ENCODE peak calls at places on chromosomes 6 and 20, in seven cellular contexts. One of them, this sample, is unnamed.

GRCh38 chr6:32583527-32583898 is 6.1 kb downstream of the HLA-DRB1 start:
- DNase-seq in heart left ventricle: no peak
- DNase-seq in tibial artery: no peak
- DNase-seq in adrenal gland: no peak
- DNase-seq in neuronal stem cell: no peak
- DNase-seq in right lobe of liver: no peak
- DNase-seq in uterus: no peak
- DNase-seq in this sample: no peak

GRCh38 chr20:7974785-7975435 is 34.7 kb upstream of the HAO1 start:
- DNase-seq in heart left ventricle: no peak
- DNase-seq in tibial artery: no peak
- DNase-seq in adrenal gland: no peak
- DNase-seq in neuronal stem cell: no peak
- DNase-seq in right lobe of liver: peak; percentile 64
- DNase-seq in uterus: no peak
- DNase-seq in this sample: no peak

GRCh38 chr6:52516943-52517342 is 59.9 kb downstream of the TRAM2 start:
- DNase-seq in heart left ventricle: no peak
- DNase-seq in tibial artery: no peak
- DNase-seq in adrenal gland: no peak
- DNase-seq in neuronal stem cell: no peak
- DNase-seq in right lobe of liver: no peak
- DNase-seq in uterus: no peak
- DNase-seq in this sample: no peak

GRCh38 chr6:53032853-53033252 is 32.4 kb upstream of the FBXO9 start:
- DNase-seq in heart left ventricle: no peak
- DNase-seq in tibial artery: no peak
- DNase-seq in adrenal gland: no peak
- DNase-seq in neuronal stem cell: no peak
- DNase-seq in right lobe of liver: no peak
- DNase-seq in uterus: no peak
- DNase-seq in this sample: no peak

GRCh38 chr20:11178946-11179654 is 505.3 kb upstream of the JAG1 start:
- DNase-seq in heart left ventricle: no peak
- DNase-seq in tibial artery: no peak
- DNase-seq in adrenal gland: no peak
- DNase-seq in neuronal stem cell: peak; percentile 23
- DNase-seq in right lobe of liver: no peak
- DNase-seq in uterus: no peak
- DNase-seq in this sample: no peak

GRCh38 chr6:133892444-133893323 is 3.8 kb downstream of the TCF21 start:
- DNase-seq in heart left ventricle: no peak
- DNase-seq in tibial artery: no peak
- DNase-seq in adrenal gland: no peak
- DNase-seq in neuronal stem cell: no peak
- DNase-seq in right lobe of liver: no peak
- DNase-seq in uterus: no peak
- DNase-seq in this sample: no peak

GRCh38 chr20:9079038-9079731 is 10.3 kb downstream of the PLCB4 start:
- DNase-seq in heart left ventricle: no peak
- DNase-seq in tibial artery: no peak
- DNase-seq in adrenal gland: no peak
- DNase-seq in neuronal stem cell: no peak
- DNase-seq in right lobe of liver: no peak
- DNase-seq in uterus: no peak
- DNase-seq in this sample: no peak

GRCh38 chr6:107523054-107523791 is 33.3 kb downstream of the SOBP start:
- DNase-seq in heart left ventricle: no peak
- DNase-seq in tibial artery: no peak
- DNase-seq in adrenal gland: no peak
- DNase-seq in neuronal stem cell: no peak
- DNase-seq in right lobe of liver: no peak
- DNase-seq in uterus: no peak
- DNase-seq in this sample: no peak

GRCh38 chr20:21941941-21942805 is 236.7 kb downstream of the PAX1 start:
- DNase-seq in heart left ventricle: no peak
- DNase-seq in tibial artery: no peak
- DNase-seq in adrenal gland: no peak
- DNase-seq in neuronal stem cell: no peak
- DNase-seq in right lobe of liver: no peak
- DNase-seq in uterus: peak; percentile 19
- DNase-seq in this sample: no peak

GRCh38 chr20:33477386-33478234 is 12.3 kb upstream of the CBFA2T2 start:
- DNase-seq in heart left ventricle: no peak
- DNase-seq in tibial artery: no peak
- DNase-seq in adrenal gland: no peak
- DNase-seq in neuronal stem cell: no peak
- DNase-seq in right lobe of liver: no peak
- DNase-seq in uterus: no peak
- DNase-seq in this sample: peak; percentile 70

GRCh38 chr6:161246725-161247124 is 27.1 kb downstream of the AGPAT4 start:
- DNase-seq in heart left ventricle: no peak
- DNase-seq in tibial artery: no peak
- DNase-seq in adrenal gland: no peak
- DNase-seq in neuronal stem cell: no peak
- DNase-seq in right lobe of liver: no peak
- DNase-seq in uterus: no peak
- DNase-seq in this sample: no peak

GRCh38 chr20:38094373-38094775 is 60.8 kb downstream of the RPRD1B start:
- DNase-seq in heart left ventricle: peak; percentile 72
- DNase-seq in tibial artery: peak; percentile 72
- DNase-seq in adrenal gland: peak; percentile 81
- DNase-seq in neuronal stem cell: no peak
- DNase-seq in right lobe of liver: no peak
- DNase-seq in uterus: no peak
- DNase-seq in this sample: no peak

GRCh38 chr20:35012227-35013069 is 56.8 kb downstream of the MYH7B start:
- DNase-seq in heart left ventricle: no peak
- DNase-seq in tibial artery: no peak
- DNase-seq in adrenal gland: no peak
- DNase-seq in neuronal stem cell: no peak
- DNase-seq in right lobe of liver: peak; percentile 51
- DNase-seq in uterus: peak; percentile 58
- DNase-seq in this sample: peak; percentile 18

GRCh38 chr6:65450451-65450850 is 256.6 kb downstream of the EYS start:
- DNase-seq in heart left ventricle: no peak
- DNase-seq in tibial artery: no peak
- DNase-seq in adrenal gland: no peak
- DNase-seq in neuronal stem cell: no peak
- DNase-seq in right lobe of liver: no peak
- DNase-seq in uterus: no peak
- DNase-seq in this sample: no peak

GRCh38 chr20:46368902-46369268 is 37.5 kb downstream of the ELMO2 start:
- DNase-seq in heart left ventricle: no peak
- DNase-seq in tibial artery: no peak
- DNase-seq in adrenal gland: no peak
- DNase-seq in neuronal stem cell: no peak
- DNase-seq in right lobe of liver: no peak
- DNase-seq in uterus: no peak
- DNase-seq in this sample: no peak

GRCh38 chr6:87929843-87930288 is 117.8 kb upstream of the SPACA1 start:
- DNase-seq in heart left ventricle: peak; percentile 77
- DNase-seq in tibial artery: peak; percentile 92
- DNase-seq in adrenal gland: peak; percentile 84
- DNase-seq in neuronal stem cell: peak; percentile 77
- DNase-seq in right lobe of liver: peak; percentile 83
- DNase-seq in uterus: peak; percentile 74
- DNase-seq in this sample: peak; percentile 93

GRCh38 chr6:105372862-105373182 is 30.1 kb downstream of the PREP start:
- DNase-seq in heart left ventricle: no peak
- DNase-seq in tibial artery: no peak
- DNase-seq in adrenal gland: no peak
- DNase-seq in neuronal stem cell: no peak
- DNase-seq in right lobe of liver: no peak
- DNase-seq in uterus: no peak
- DNase-seq in this sample: peak; percentile 64

GRCh38 chr20:15555913-15556312 is 1017.3 kb downstream of the KIF16B start:
- DNase-seq in heart left ventricle: no peak
- DNase-seq in tibial artery: no peak
- DNase-seq in adrenal gland: no peak
- DNase-seq in neuronal stem cell: no peak
- DNase-seq in right lobe of liver: no peak
- DNase-seq in uterus: no peak
- DNase-seq in this sample: no peak

GRCh38 chr20:60053125-60053812 is 95.0 kb downstream of the CDH26 start:
- DNase-seq in heart left ventricle: no peak
- DNase-seq in tibial artery: no peak
- DNase-seq in adrenal gland: no peak
- DNase-seq in neuronal stem cell: no peak
- DNase-seq in right lobe of liver: no peak
- DNase-seq in uterus: no peak
- DNase-seq in this sample: no peak

GRCh38 chr6:47571488-47571887 is 93.9 kb downstream of the CD2AP start:
- DNase-seq in heart left ventricle: no peak
- DNase-seq in tibial artery: no peak
- DNase-seq in adrenal gland: no peak
- DNase-seq in neuronal stem cell: no peak
- DNase-seq in right lobe of liver: no peak
- DNase-seq in uterus: no peak
- DNase-seq in this sample: no peak

GRCh38 chr6:18323935-18324707 is 59.8 kb upstream of the DEK start:
- DNase-seq in heart left ventricle: no peak
- DNase-seq in tibial artery: no peak
- DNase-seq in adrenal gland: peak; percentile 12
- DNase-seq in neuronal stem cell: peak; percentile 32
- DNase-seq in right lobe of liver: no peak
- DNase-seq in uterus: no peak
- DNase-seq in this sample: no peak

DNA sequence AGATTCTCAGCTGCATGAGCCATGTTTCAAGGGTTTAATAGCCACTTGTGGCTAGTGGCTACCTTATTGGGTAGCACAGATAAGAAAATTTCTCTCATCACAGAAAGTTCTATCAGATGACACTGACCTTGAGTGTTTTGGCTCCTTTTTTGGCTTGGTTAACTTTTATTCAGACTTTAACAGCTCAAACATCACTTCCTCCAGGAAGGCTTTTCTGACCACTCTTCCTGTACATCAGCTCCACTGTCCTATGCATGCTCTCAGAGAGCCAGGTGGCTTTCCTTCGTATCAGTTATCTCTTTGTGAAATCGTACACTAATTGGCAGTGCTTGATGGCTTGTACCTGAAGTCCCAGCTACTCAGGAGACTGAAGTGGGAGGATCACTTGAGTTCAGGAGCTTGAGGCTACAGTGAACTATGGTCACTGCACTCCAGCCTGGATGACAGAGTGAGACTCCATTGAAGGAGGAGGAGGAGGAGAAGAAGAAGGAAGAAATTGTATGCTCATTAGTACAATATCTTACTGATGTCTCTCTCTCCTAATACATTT is 10.7 kb downstream of the MAFB start:
- DNase-seq in heart left ventricle: no peak
- DNase-seq in tibial artery: no peak
- DNase-seq in adrenal gland: no peak
- DNase-seq in neuronal stem cell: no peak
- DNase-seq in right lobe of liver: no peak
- DNase-seq in uterus: no peak
- DNase-seq in this sample: no peak
- H3K27ac ChIP-seq in heart left ventricle: no peak overlapping the region
- H3K27ac ChIP-seq in tibial artery: no peak overlapping the region
- H3K27ac ChIP-seq in adrenal gland: no peak overlapping the region
- H3K27ac ChIP-seq in neuronal stem cell: no peak overlapping the region
- H3K27ac ChIP-seq in right lobe of liver: no peak overlapping the region
- H3K27ac ChIP-seq in uterus: no peak overlapping the region
- H3K27ac ChIP-seq in this sample: no peak overlapping the region

GRCh38 chr20:3981132-3981452 is 34.3 kb downstream of the RNF24 start:
- DNase-seq in heart left ventricle: no peak
- DNase-seq in tibial artery: no peak
- DNase-seq in adrenal gland: no peak
- DNase-seq in neuronal stem cell: no peak
- DNase-seq in right lobe of liver: no peak
- DNase-seq in uterus: no peak
- DNase-seq in this sample: no peak
- H3K36me3 ChIP-seq in heart left ventricle: no peaks in the 10 kb centered on the region
- H3K36me3 ChIP-seq in tibial artery: no peaks in the 10 kb centered on the region
- H3K36me3 ChIP-seq in adrenal gland: no peaks in the 10 kb centered on the region
- H3K36me3 ChIP-seq in neuronal stem cell: no peaks in the 10 kb centered on the region
- H3K36me3 ChIP-seq in right lobe of liver: no peaks in the 10 kb centered on the region
- H3K36me3 ChIP-seq in uterus: no peaks in the 10 kb centered on the region
- H3K36me3 ChIP-seq in this sample: no peaks in the 10 kb centered on the region

GRCh38 chr6:33875696-33876095 is 71.9 kb upstream of the MLN start:
- DNase-seq in heart left ventricle: no peak
- DNase-seq in tibial artery: no peak
- DNase-seq in adrenal gland: no peak
- DNase-seq in neuronal stem cell: no peak
- DNase-seq in right lobe of liver: no peak
- DNase-seq in uterus: no peak
- DNase-seq in this sample: no peak
- H3K27ac ChIP-seq in heart left ventricle: no peak overlapping the region
- H3K27ac ChIP-seq in tibial artery: no peak overlapping the region
- H3K27ac ChIP-seq in adrenal gland: no peak overlapping the region
- H3K27ac ChIP-seq in neuronal stem cell: no peak overlapping the region
- H3K27ac ChIP-seq in right lobe of liver: no peak overlapping the region
- H3K27ac ChIP-seq in uterus: no peak overlapping the region
- H3K27ac ChIP-seq in this sample: no peak overlapping the region

DNA sequence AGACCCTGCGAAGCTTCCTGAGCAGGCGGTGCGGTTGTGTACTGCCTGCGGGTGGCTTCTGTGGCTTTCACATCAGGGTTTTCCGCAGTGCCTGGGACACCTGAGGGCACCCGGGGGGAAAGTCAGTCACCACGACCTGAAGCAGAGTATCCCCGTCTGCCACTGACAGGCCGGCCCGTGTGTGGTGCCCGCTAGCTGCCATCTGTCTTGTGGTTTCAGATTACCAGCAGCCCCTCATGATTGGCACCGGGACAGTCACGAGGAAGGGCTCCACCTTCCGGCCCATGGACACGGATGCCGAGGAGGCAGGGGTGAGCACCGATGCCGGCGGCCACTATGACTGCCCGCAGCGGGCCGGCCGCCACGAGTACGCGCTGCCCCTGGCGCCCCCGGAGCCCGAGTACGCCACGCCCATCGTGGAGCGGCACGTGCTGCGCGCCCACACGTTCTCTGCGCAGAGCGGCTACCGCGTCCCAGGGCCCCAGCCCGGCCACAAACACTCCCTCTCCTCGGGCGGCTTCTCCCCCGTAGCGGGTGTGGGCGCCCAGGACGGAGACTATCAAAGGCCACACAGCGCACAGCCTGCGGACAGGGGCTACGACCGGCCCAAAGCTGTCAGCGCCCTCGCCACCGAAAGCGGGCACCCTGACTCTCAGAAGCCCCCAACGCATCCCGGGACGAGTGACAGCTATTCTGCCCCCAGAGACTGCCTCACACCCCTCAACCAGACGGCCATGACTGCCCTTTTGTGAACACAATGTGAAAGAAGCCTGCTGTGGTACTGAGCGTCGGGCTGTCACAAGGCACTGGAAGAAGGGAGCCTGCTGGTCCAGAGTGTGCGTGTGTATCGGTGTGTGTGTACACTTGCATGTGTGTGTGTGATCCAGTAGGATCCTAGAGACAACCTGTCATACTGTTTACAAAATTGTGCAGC is 54.4 kb downstream of the GOPC start:
- DNase-seq in heart left ventricle: peak; percentile 72
- DNase-seq in tibial artery: peak; percentile 85
- DNase-seq in adrenal gland: peak; percentile 83
- DNase-seq in neuronal stem cell: no peak
- DNase-seq in right lobe of liver: peak; percentile 45
- DNase-seq in uterus: peak; percentile 27
- DNase-seq in this sample: peak; percentile 68
- H3K36me3 ChIP-seq in heart left ventricle: peaks cover 31% of the 10 kb centered on the region
- H3K36me3 ChIP-seq in tibial artery: no peaks in the 10 kb centered on the region
- H3K36me3 ChIP-seq in adrenal gland: no peaks in the 10 kb centered on the region
- H3K36me3 ChIP-seq in neuronal stem cell: no peaks in the 10 kb centered on the region
- H3K36me3 ChIP-seq in right lobe of liver: peaks cover 2% of the 10 kb centered on the region
- H3K36me3 ChIP-seq in uterus: no peaks in the 10 kb centered on the region
- H3K36me3 ChIP-seq in this sample: peaks cover 27% of the 10 kb centered on the region

GRCh38 chr20:57393321-57394086 is 2.3 kb downstream of the RBM38 start:
- DNase-seq in heart left ventricle: peak; percentile 22
- DNase-seq in tibial artery: no peak
- DNase-seq in adrenal gland: no peak
- DNase-seq in neuronal stem cell: no peak
- DNase-seq in right lobe of liver: no peak
- DNase-seq in uterus: peak; percentile 43
- DNase-seq in this sample: no peak
- H3K27ac ChIP-seq in heart left ventricle: peak overlapping the region; percentile 97
- H3K27ac ChIP-seq in tibial artery: peak overlapping the region; percentile 74
- H3K27ac ChIP-seq in adrenal gland: no peak overlapping the region
- H3K27ac ChIP-seq in neuronal stem cell: no peak overlapping the region
- H3K27ac ChIP-seq in right lobe of liver: no peak overlapping the region
- H3K27ac ChIP-seq in uterus: peak overlapping the region; percentile 78
- H3K27ac ChIP-seq in this sample: peak overlapping the region; percentile 97